ENCODE peak calls at places on chromosome 22, in nine cellular contexts. One of them, this sample, is unnamed.

GRCh38 chr22:31952094-31952401 is 7.7 kb downstream of the YWHAH start:
- DNase-seq in upper lobe of left lung: no peak
- DNase-seq in sigmoid colon: no peak
- DNase-seq in ovary: no peak
- DNase-seq in A549: no peak
- DNase-seq in transverse colon: no peak
- DNase-seq in H1: no peak
- DNase-seq in GM12878: no peak
- DNase-seq in stomach: no peak
- DNase-seq in this sample: no peak

GRCh38 chr22:49994361-49995058 is 18.1 kb downstream of the IL17REL start:
- DNase-seq in upper lobe of left lung: peak; percentile 54
- DNase-seq in sigmoid colon: peak; percentile 62
- DNase-seq in ovary: no peak
- DNase-seq in GM12878: no peak
- DNase-seq in H1: peak; percentile 41
- DNase-seq in stomach: peak; percentile 24
- DNase-seq in A549: no peak
- DNase-seq in transverse colon: peak; percentile 6
- DNase-seq in this sample: no peak

GRCh38 chr22:42357634-42358296 is 74.4 kb downstream of the NFAM1 start:
- DNase-seq in upper lobe of left lung: no peak
- DNase-seq in transverse colon: no peak
- DNase-seq in stomach: peak; percentile 87
- DNase-seq in sigmoid colon: peak; percentile 78
- DNase-seq in GM12878: no peak
- DNase-seq in A549: no peak
- DNase-seq in ovary: no peak
- DNase-seq in H1: no peak
- DNase-seq in this sample: no peak

GRCh38 chr22:50180727-50181521 is 4.8 kb upstream of the TRABD start:
- DNase-seq in stomach: no peak
- DNase-seq in GM12878: no peak
- DNase-seq in ovary: no peak
- DNase-seq in sigmoid colon: peak; percentile 58
- DNase-seq in upper lobe of left lung: peak; percentile 66
- DNase-seq in H1: no peak
- DNase-seq in transverse colon: no peak
- DNase-seq in A549: no peak
- DNase-seq in this sample: no peak

GRCh38 chr22:36323182-36323854 is 64.4 kb downstream of the MYH9 start:
- DNase-seq in upper lobe of left lung: no peak
- DNase-seq in GM12878: no peak
- DNase-seq in transverse colon: peak; percentile 55
- DNase-seq in stomach: peak; percentile 73
- DNase-seq in sigmoid colon: peak; percentile 97
- DNase-seq in ovary: peak; percentile 71
- DNase-seq in H1: no peak
- DNase-seq in A549: no peak
- DNase-seq in this sample: peak; percentile 74

GRCh38 chr22:35072939-35073338 is 7.0 kb downstream of the ISX start:
- DNase-seq in ovary: no peak
- DNase-seq in A549: no peak
- DNase-seq in stomach: no peak
- DNase-seq in GM12878: no peak
- DNase-seq in transverse colon: no peak
- DNase-seq in H1: no peak
- DNase-seq in sigmoid colon: peak; percentile 73
- DNase-seq in upper lobe of left lung: no peak
- DNase-seq in this sample: no peak

GRCh38 chr22:50035131-50035881 is 22.7 kb upstream of the IL17REL start:
- DNase-seq in GM12878: no peak
- DNase-seq in A549: no peak
- DNase-seq in transverse colon: no peak
- DNase-seq in H1: no peak
- DNase-seq in ovary: no peak
- DNase-seq in stomach: no peak
- DNase-seq in sigmoid colon: peak; percentile 53
- DNase-seq in upper lobe of left lung: peak; percentile 71
- DNase-seq in this sample: no peak

GRCh38 chr22:33492210-33492651 is 428.0 kb downstream of the LARGE1 start:
- DNase-seq in H1: peak; percentile 52
- DNase-seq in sigmoid colon: no peak
- DNase-seq in GM12878: no peak
- DNase-seq in transverse colon: no peak
- DNase-seq in upper lobe of left lung: no peak
- DNase-seq in A549: no peak
- DNase-seq in stomach: peak; percentile 28
- DNase-seq in ovary: no peak
- DNase-seq in this sample: no peak

GRCh38 chr22:22210375-22210774 is 34.2 kb upstream of the VPREB1 start:
- DNase-seq in GM12878: no peak
- DNase-seq in sigmoid colon: no peak
- DNase-seq in upper lobe of left lung: no peak
- DNase-seq in A549: no peak
- DNase-seq in transverse colon: no peak
- DNase-seq in H1: no peak
- DNase-seq in ovary: no peak
- DNase-seq in stomach: no peak
- DNase-seq in this sample: no peak

GRCh38 chr22:37808294-37808657 is 542 bp downstream of the GCAT start:
- DNase-seq in GM12878: no peak
- DNase-seq in sigmoid colon: no peak
- DNase-seq in H1: no peak
- DNase-seq in A549: no peak
- DNase-seq in transverse colon: no peak
- DNase-seq in ovary: no peak
- DNase-seq in stomach: no peak
- DNase-seq in upper lobe of left lung: no peak
- DNase-seq in this sample: no peak

GRCh38 chr22:17874231-17874630 is 100.0 kb upstream of the BID start:
- DNase-seq in H1: no peak
- DNase-seq in upper lobe of left lung: no peak
- DNase-seq in ovary: no peak
- DNase-seq in sigmoid colon: no peak
- DNase-seq in stomach: no peak
- DNase-seq in A549: no peak
- DNase-seq in GM12878: no peak
- DNase-seq in transverse colon: no peak
- DNase-seq in this sample: no peak

GRCh38 chr22:37334461-37334858 is 52.2 kb downstream of the CYTH4 start:
- DNase-seq in H1: no peak
- DNase-seq in upper lobe of left lung: no peak
- DNase-seq in sigmoid colon: no peak
- DNase-seq in stomach: no peak
- DNase-seq in A549: no peak
- DNase-seq in transverse colon: no peak
- DNase-seq in ovary: no peak
- DNase-seq in GM12878: no peak
- DNase-seq in this sample: no peak

GRCh38 chr22:40714514-40714966 is 35.3 kb downstream of the MCHR1 start:
- DNase-seq in upper lobe of left lung: no peak
- DNase-seq in ovary: peak; percentile 67
- DNase-seq in A549: no peak
- DNase-seq in sigmoid colon: no peak
- DNase-seq in GM12878: no peak
- DNase-seq in transverse colon: no peak
- DNase-seq in H1: peak; percentile 72
- DNase-seq in stomach: no peak
- DNase-seq in this sample: no peak

GRCh38 chr22:33018232-33018864 is 39.8 kb downstream of the SYN3 start:
- DNase-seq in A549: peak; percentile 22
- DNase-seq in upper lobe of left lung: no peak
- DNase-seq in ovary: no peak
- DNase-seq in stomach: peak; percentile 71
- DNase-seq in GM12878: peak; percentile 8
- DNase-seq in sigmoid colon: no peak
- DNase-seq in transverse colon: peak; percentile 39
- DNase-seq in H1: peak; percentile 93
- DNase-seq in this sample: peak; percentile 76

GRCh38 chr22:17596226-17596625 is 32.3 kb downstream of the ATP6V1E1 start:
- DNase-seq in ovary: no peak
- DNase-seq in transverse colon: no peak
- DNase-seq in H1: no peak
- DNase-seq in stomach: no peak
- DNase-seq in GM12878: no peak
- DNase-seq in A549: no peak
- DNase-seq in upper lobe of left lung: no peak
- DNase-seq in sigmoid colon: peak; percentile 38
- DNase-seq in this sample: no peak

GRCh38 chr22:50572965-50573364 is 5.3 kb downstream of the CPT1B start:
- DNase-seq in A549: no peak
- DNase-seq in ovary: no peak
- DNase-seq in upper lobe of left lung: no peak
- DNase-seq in H1: no peak
- DNase-seq in stomach: no peak
- DNase-seq in transverse colon: no peak
- DNase-seq in GM12878: no peak
- DNase-seq in sigmoid colon: no peak
- DNase-seq in this sample: no peak

DNA sequence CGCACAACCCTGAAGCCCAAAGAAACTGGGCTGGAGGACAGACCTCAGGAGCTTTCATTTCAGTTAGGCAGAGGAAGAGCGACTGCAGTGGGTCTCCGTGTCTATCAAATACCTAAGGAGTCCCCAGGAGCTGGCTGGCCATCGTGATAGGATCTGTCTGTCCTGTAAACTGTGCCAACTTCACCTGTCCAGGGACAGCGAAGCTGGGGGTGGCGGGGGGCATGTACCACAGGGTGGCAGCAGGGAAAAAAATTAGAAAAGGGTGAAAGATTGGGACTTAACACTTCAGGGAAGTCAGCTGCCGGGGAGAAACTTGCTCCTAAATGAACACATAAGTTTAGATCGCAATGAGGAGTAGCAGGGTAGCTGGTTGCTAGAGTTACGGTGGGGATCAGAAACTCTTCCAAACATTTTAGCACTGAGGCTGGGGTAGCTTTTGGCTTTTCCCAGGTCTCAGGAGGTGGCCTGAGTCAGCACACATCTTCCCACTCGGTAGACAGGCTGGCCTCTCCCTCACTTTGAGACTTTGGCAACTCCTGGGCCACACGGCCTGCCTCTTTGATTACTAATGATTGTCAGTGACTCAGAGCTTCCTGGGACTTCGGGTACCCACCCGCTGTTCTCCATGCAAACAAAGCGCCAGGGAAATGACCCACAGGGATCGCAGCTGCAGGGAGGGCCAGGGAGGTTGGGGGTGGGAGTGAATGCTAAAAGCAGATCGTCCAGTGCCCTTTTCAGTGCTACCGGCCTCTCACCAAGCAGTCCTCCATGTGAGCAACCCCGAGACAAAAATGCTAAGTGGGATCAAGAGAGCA is 2.9 kb upstream of the MTFP1 start:
- DNase-seq in stomach: peak; percentile 82
- DNase-seq in sigmoid colon: peak; percentile 90
- DNase-seq in A549: peak; percentile 75
- DNase-seq in ovary: peak; percentile 80
- DNase-seq in GM12878: no peak
- DNase-seq in transverse colon: peak; percentile 78
- DNase-seq in H1: peak; percentile 76
- DNase-seq in upper lobe of left lung: no peak
- DNase-seq in this sample: peak; percentile 65
- TF ChIP-seq POLR2A in stomach: no peak
- TF ChIP-seq POLR2A in sigmoid colon: no peak
- TF ChIP-seq POLR2A in A549: no peak
- TF ChIP-seq POLR2A in ovary: no peak
- TF ChIP-seq POLR2A in GM12878: no peak
- TF ChIP-seq POLR2A in transverse colon: peak; percentile 17
- TF ChIP-seq POLR2A in H1: no peak
- TF ChIP-seq POLR2A in upper lobe of left lung: no peak
- TF ChIP-seq POLR2A in this sample: peak; percentile 47

DNA sequence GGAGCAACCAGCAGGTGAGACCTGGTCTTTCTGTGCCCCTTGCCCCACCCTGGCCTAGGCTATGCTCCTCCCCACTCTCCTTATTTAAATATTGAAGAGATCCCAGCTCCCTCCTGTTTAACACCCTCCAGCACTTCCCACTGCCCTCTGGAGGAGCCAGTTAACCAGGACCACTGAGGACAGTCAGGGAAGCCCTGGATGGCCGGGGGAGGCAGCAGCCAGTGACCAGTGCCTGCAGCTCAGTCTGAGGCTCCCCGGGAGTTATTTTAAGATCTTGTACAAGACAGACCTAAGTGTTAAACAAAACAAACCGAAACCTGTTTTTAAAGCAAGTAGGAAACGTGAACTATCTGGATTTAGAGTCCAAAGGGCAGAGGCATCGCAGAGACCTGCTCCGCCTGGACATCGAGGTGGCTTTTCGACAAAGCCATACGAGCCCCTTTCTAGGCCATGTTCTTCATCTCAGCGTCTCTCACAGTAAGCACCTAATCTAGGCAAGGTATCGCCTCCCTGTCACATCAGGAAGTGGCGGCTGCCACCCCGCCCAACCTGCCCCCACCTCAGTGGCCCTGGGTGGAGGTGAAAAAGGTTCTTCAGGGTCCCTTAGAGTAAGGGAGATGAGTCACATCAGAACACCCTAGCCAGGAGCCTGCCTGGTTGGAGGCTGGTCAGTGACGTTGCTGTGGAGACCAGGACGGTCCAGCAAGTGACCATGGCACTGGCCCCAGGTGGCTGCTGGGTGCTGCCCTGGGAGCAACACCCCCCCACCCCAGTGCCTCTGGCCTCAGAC is 35.3 kb downstream of the TRMU start:
- DNase-seq in sigmoid colon: no peak
- DNase-seq in GM12878: no peak
- DNase-seq in H1: no peak
- DNase-seq in ovary: no peak
- DNase-seq in transverse colon: no peak
- DNase-seq in upper lobe of left lung: peak; percentile 60
- DNase-seq in A549: no peak
- DNase-seq in stomach: no peak
- DNase-seq in this sample: no peak
- TF ChIP-seq EP300 in sigmoid colon: no peak
- TF ChIP-seq EP300 in GM12878: no peak
- TF ChIP-seq EP300 in H1: no peak
- TF ChIP-seq EP300 in ovary: no peak
- TF ChIP-seq EP300 in transverse colon: no peak
- TF ChIP-seq EP300 in upper lobe of left lung: no peak
- TF ChIP-seq EP300 in A549: no peak
- TF ChIP-seq EP300 in stomach: no peak
- TF ChIP-seq EP300 in this sample: no peak

GRCh38 chr22:43876866-43877509 is 14.7 kb upstream of the SULT4A1 start:
- DNase-seq in sigmoid colon: peak; percentile 27
- DNase-seq in upper lobe of left lung: no peak
- DNase-seq in stomach: no peak
- DNase-seq in ovary: no peak
- DNase-seq in transverse colon: no peak
- DNase-seq in H1: no peak
- DNase-seq in A549: no peak
- DNase-seq in GM12878: no peak
- DNase-seq in this sample: no peak
- TF ChIP-seq POLR2A in sigmoid colon: no peak
- TF ChIP-seq POLR2A in upper lobe of left lung: no peak
- TF ChIP-seq POLR2A in stomach: no peak
- TF ChIP-seq POLR2A in ovary: no peak
- TF ChIP-seq POLR2A in transverse colon: no peak
- TF ChIP-seq POLR2A in H1: no peak
- TF ChIP-seq POLR2A in A549: no peak
- TF ChIP-seq POLR2A in GM12878: no peak
- TF ChIP-seq POLR2A in this sample: no peak

GRCh38 chr22:47822459-47822858 is 1060.0 kb downstream of the TBC1D22A start:
- DNase-seq in H1: no peak
- DNase-seq in transverse colon: no peak
- DNase-seq in ovary: no peak
- DNase-seq in GM12878: no peak
- DNase-seq in A549: no peak
- DNase-seq in sigmoid colon: no peak
- DNase-seq in upper lobe of left lung: no peak
- DNase-seq in stomach: no peak
- DNase-seq in this sample: no peak
- TF ChIP-seq EP300 in H1: no peak
- TF ChIP-seq EP300 in transverse colon: no peak
- TF ChIP-seq EP300 in ovary: no peak
- TF ChIP-seq EP300 in GM12878: no peak
- TF ChIP-seq EP300 in A549: no peak
- TF ChIP-seq EP300 in sigmoid colon: no peak
- TF ChIP-seq EP300 in upper lobe of left lung: no peak
- TF ChIP-seq EP300 in stomach: no peak
- TF ChIP-seq EP300 in this sample: no peak

This sample was measured in tibial nerve.